ENCODE peak calls at places on chromosomes 2 and 18, in eight cellular contexts. C, Y, W, A, Q, G, K and L are unnamed samples.

GRCh38 chr2:156630579-156631337 is 194.6 kb downstream of the GPD2 start:
- DNase-seq in A (no peak), Q (no peak), G (no peak), Y (no peak), W (no peak), K (no peak), C (no peak), L (no peak)

GRCh38 chr2:129176375-129176774 is 803.1 kb upstream of the RAB6C start:
- DNase-seq in Q (no peak), C (no peak), A (no peak), W (no peak), G (no peak), K (no peak), Y (no peak), L (no peak)

GRCh38 chr18:51510020-51510419 is 312.5 kb upstream of the MEX3C start:
- DNase-seq in C (no peak), G (no peak), K (no peak), Y (no peak), W (no peak), Q (no peak), A (no peak), L (no peak)

GRCh38 chr2:38106420-38107182 is 30.6 kb upstream of the CYP1B1 start:
- DNase-seq in W (no peak), C (peak), G (peak), A (peak), K (no peak), Y (peak), Q (no peak), L (no peak)

GRCh38 chr2:24399434-24400206 is 39.3 kb upstream of the ITSN2 start:
- DNase-seq in Q (no peak), K (no peak), C (no peak), G (peak), Y (no peak), A (no peak), W (no peak), L (no peak)

GRCh38 chr2:182845794-182846417 is 20.5 kb downstream of the FRZB start:
- DNase-seq in G (no peak), A (no peak), C (no peak), W (no peak), K (no peak), Y (no peak), Q (no peak), L (no peak)

GRCh38 chr18:44041553-44042418 is 638.9 kb upstream of the SETBP1 start:
- DNase-seq in Q (no peak), K (no peak), W (no peak), G (no peak), A (no peak), C (no peak), Y (no peak), L (no peak)

GRCh38 chr2:205969584-205969983 is 116.4 kb downstream of the INO80D start:
- DNase-seq in C (no peak), G (no peak), K (no peak), Q (no peak), W (no peak), A (no peak), Y (no peak), L (no peak)

GRCh38 chr2:11742702-11743530 is 3.5 kb upstream of the LPIN1 start:
- DNase-seq in Y (no peak), K (no peak), A (no peak), G (no peak), C (no peak), Q (no peak), W (no peak), L (no peak)

GRCh38 chr2:52934354-52934898 is 833.2 kb upstream of the CHAC2 start:
- DNase-seq in K (no peak), W (no peak), Y (no peak), C (no peak), Q (no peak), A (peak), G (peak), L (no peak)

GRCh38 chr18:24530630-24531111 is 70.2 kb downstream of the HRH4 start:
- DNase-seq in Q (no peak), G (peak), C (peak), K (no peak), W (no peak), A (peak), Y (peak), L (no peak)

GRCh38 chr2:2791031-2791430 is 460.0 kb upstream of the MYT1L start:
- DNase-seq in Q (no peak), C (no peak), K (no peak), Y (no peak), G (no peak), W (no peak), A (no peak), L (no peak)

GRCh38 chr2:217412721-217413120 is 552.9 kb upstream of the TNP1 start:
- DNase-seq in W (no peak), Q (no peak), A (no peak), Y (no peak), C (no peak), G (peak), K (no peak), L (no peak)

GRCh38 chr18:49285627-49286026 is 174.8 kb downstream of the DYM start:
- DNase-seq in K (no peak), C (no peak), Q (no peak), W (no peak), G (no peak), A (no peak), Y (no peak), L (no peak)

GRCh38 chr18:62982600-62983251 is 267.4 kb downstream of the PHLPP1 start:
- DNase-seq in W (peak), K (peak), Y (peak), G (peak), Q (peak), C (peak), A (peak), L (no peak)

GRCh38 chr2:233443511-233444183 is 89.4 kb downstream of the DGKD start:
- DNase-seq in Q (peak), K (peak), W (peak), Y (peak), A (peak), G (peak), C (peak), L (no peak)

GRCh38 chr2:207478572-207478971 is 51.2 kb upstream of the CREB1 start:
- DNase-seq in C (no peak), K (no peak), W (no peak), G (no peak), Y (no peak), Q (no peak), A (no peak), L (no peak)

GRCh38 chr2:197274349-197274748 is 36.2 kb downstream of the ANKRD44 start:
- DNase-seq in Q (no peak), A (no peak), G (no peak), W (no peak), Y (no peak), C (no peak), K (no peak), L (no peak)

GRCh38 chr2:123165616-123166015 is 859.5 kb upstream of the CNTNAP5 start:
- DNase-seq in W (no peak), C (no peak), K (no peak), G (no peak), Y (no peak), Q (no peak), A (no peak), L (no peak)

GRCh38 chr18:52636536-52636935 is 296.5 kb downstream of the DCC start:
- DNase-seq in C (no peak), Q (no peak), G (no peak), W (no peak), A (no peak), Y (no peak), K (no peak), L (no peak)

GRCh38 chr2:239763433-239764097 is 261.6 kb downstream of the NDUFA10 start:
- DNase-seq in A (no peak), K (no peak), C (no peak), Y (no peak), G (no peak), W (no peak), Q (no peak), L (peak)

GRCh38 chr2:104547251-104547650 is 306.7 kb upstream of the POU3F3 start:
- DNase-seq in A (no peak), K (no peak), W (no peak), Y (no peak), Q (no peak), C (no peak), G (no peak), L (no peak)

GRCh38 chr18:39751926-39752325 is 2186.3 kb upstream of the CELF4 start:
- DNase-seq in C (no peak), Q (no peak), G (no peak), W (no peak), A (no peak), Y (no peak), K (no peak), L (no peak)

GRCh38 chr2:144596074-144596871 is 76.4 kb upstream of the ZEB2 start:
- DNase-seq in A (peak), W (no peak), C (no peak), G (peak), Q (no peak), K (no peak), Y (no peak), L (peak)

GRCh38 chr18:78739115-78739514 is 240.5 kb upstream of the SALL3 start:
- DNase-seq in A (no peak), G (no peak), W (no peak), Q (no peak), Y (no peak), K (no peak), C (no peak), L (no peak)

GRCh38 chr2:26018184-26018716 is 15.6 kb upstream of the RAB10 start:
- DNase-seq in Y (peak), W (no peak), A (peak), K (peak), G (peak), Q (no peak), C (no peak), L (peak)

GRCh38 chr2:19574788-19575260 is 216.4 kb upstream of the OSR1 start:
- DNase-seq in W (no peak), C (peak), A (peak), G (peak), K (peak), Q (no peak), Y (peak), L (no peak)

GRCh38 chr2:66840321-66841014 is 405.5 kb downstream of the MEIS1 start:
- DNase-seq in K (no peak), Y (no peak), W (no peak), G (peak), C (no peak), A (peak), Q (no peak), L (no peak)

GRCh38 chr18:69839989-69840388 is 107.7 kb downstream of the CD226 start:
- DNase-seq in G (no peak), Y (no peak), W (no peak), A (no peak), Q (no peak), C (no peak), K (no peak), L (no peak)

GRCh38 chr18:46556590-46557206 is 100.3 kb downstream of the LOXHD1 start:
- DNase-seq in K (no peak), Q (no peak), G (no peak), C (no peak), Y (no peak), W (no peak), A (no peak), L (no peak)

GRCh38 chr2:234661146-234661545 is 164.3 kb upstream of the ARL4C start:
- DNase-seq in K (no peak), C (no peak), Q (no peak), Y (no peak), W (no peak), A (no peak), G (no peak), L (no peak)

GRCh38 chr2:15804691-15805090 is 135.7 kb upstream of the MYCN start:
- DNase-seq in Q (no peak), A (no peak), K (no peak), W (no peak), Y (no peak), C (no peak), G (no peak), L (no peak)

GRCh38 chr2:74164761-74165160 is 13.9 kb downstream of the MOB1A start:
- DNase-seq in G (no peak), Q (no peak), A (no peak), W (no peak), Y (no peak), C (no peak), K (no peak), L (no peak)

GRCh38 chr2:25576596-25576995 is 96.8 kb downstream of the DTNB start:
- DNase-seq in Y (no peak), A (no peak), W (no peak), K (no peak), Q (no peak), C (no peak), G (no peak), L (no peak)

GRCh38 chr2:10795508-10796046 is 17.0 kb downstream of the PDIA6 start:
- DNase-seq in C (no peak), Q (no peak), Y (no peak), K (no peak), W (no peak), G (no peak), A (no peak), L (no peak)

GRCh38 chr2:237422309-237422708 is 8.3 kb upstream of the COL6A3 start:
- DNase-seq in W (no peak), K (no peak), C (no peak), A (peak), Y (no peak), Q (no peak), G (no peak), L (no peak)

GRCh38 chr2:119772128-119772527 is 12.4 kb downstream of the PTPN4 start:
- DNase-seq in C (no peak), Q (no peak), G (peak), A (no peak), Y (no peak), K (no peak), W (no peak), L (no peak)

GRCh38 chr2:26942543-26943295 is 27.7 kb upstream of the MAPRE3 start:
- DNase-seq in W (peak), Q (peak), K (peak), C (peak), G (peak), A (peak), Y (peak), L (peak)

GRCh38 chr2:143514413-143514812 is 385.2 kb downstream of the ARHGAP15 start:
- DNase-seq in K (no peak), Y (no peak), G (no peak), Q (no peak), C (no peak), W (no peak), A (no peak), L (no peak)

GRCh38 chr2:143515318-143515717 is 386.1 kb downstream of the ARHGAP15 start:
- DNase-seq in G (no peak), A (no peak), C (no peak), Q (no peak), Y (no peak), W (no peak), K (no peak), L (no peak)

DNA sequence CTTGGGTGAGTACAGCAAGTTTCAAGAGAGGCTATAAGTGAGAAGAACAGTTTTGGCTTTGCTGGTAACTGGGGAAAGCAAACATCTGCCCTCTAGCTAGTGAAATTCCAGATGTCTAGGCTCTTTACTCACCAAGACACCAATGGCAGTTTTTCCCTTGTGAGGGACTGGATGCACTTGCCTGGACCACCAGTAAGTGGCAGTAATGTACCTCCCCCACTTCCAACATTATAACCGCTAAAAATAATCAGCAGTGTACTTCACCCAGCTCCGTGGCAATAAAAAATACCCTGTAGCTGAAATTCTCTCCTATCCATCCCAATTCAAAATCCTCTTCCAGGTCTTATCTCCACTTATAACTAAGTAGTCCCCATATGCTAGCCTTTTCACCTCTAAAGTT is 383.9 kb downstream of the ARHGAP15 start:
- DNase-seq in W (no peak), Q (no peak), A (peak), K (peak), C (peak), G (peak), Y (peak), L (no peak)
- TF ChIP-seq CTCF in W (no peak), Q (peak), A (peak), K (peak), C (peak), G (peak), Y (peak), L (peak)

GRCh38 chr2:138841459-138841858 is 61.3 kb upstream of the NXPH2 start:
- DNase-seq in C (no peak), A (no peak), Y (no peak), Q (no peak), K (no peak), W (no peak), G (no peak), L (no peak)

GRCh38 chr2:138846216-138846821 is 66.1 kb upstream of the NXPH2 start:
- DNase-seq in W (no peak), Y (no peak), A (peak), C (no peak), Q (no peak), K (no peak), G (peak), L (no peak)

GRCh38 chr2:138842341-138842740 is 62.2 kb upstream of the NXPH2 start:
- DNase-seq in W (no peak), G (no peak), Y (no peak), Q (no peak), C (no peak), A (no peak), K (no peak), L (no peak)
- TF ChIP-seq CTCF in W (no peak), G (no peak), Y (no peak), Q (no peak), C (no peak), A (no peak), K (no peak), L (no peak)

GRCh38 chr18:35658112-35658511 is 76.6 kb downstream of the GALNT1 start:
- DNase-seq in Q (no peak), K (no peak), G (no peak), A (no peak), Y (no peak), W (no peak), C (no peak), L (no peak)

GRCh38 chr18:35662293-35663062 is 80.9 kb downstream of the GALNT1 start:
- DNase-seq in C (no peak), W (no peak), Y (no peak), K (no peak), Q (no peak), A (no peak), G (no peak), L (no peak)

DNA sequence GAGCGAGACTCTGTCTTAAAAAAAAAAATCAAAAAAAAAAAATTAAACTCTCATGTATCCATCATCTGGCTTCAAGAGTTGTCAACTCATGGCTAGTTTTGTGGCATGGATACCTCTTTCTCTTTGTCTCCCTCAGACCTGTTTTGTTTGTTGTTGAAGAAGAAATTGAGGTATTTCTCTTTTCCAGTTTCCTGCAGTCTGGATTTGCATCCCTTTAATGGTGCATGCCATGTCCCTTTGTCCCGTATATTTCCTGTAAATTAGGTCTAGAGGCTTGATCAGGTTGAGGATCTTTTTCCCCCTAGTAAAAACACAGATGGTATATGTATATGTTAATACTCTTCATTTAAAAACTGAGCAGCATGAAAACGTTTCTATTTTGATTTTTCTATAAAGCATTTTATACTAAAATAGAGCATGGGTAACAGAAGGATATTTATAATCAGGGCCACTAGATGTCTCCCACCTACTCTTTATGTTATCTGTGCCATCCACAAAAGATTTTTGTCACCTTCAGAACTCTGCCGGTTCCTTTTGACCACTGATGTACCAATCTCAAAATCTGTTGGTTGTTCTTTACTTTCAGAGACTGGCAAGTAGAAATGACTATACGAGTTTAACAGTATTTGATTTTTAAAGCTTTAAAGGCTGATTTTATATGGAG is 80.1 kb downstream of the GALNT1 start:
- DNase-seq in C (no peak), G (peak), K (no peak), Q (no peak), Y (no peak), A (peak), W (no peak), L (no peak)
- TF ChIP-seq CTCF in C (no peak), G (peak), K (no peak), Q (no peak), Y (peak), A (no peak), W (no peak), L (no peak)

GRCh38 chr2:9335322-9335754 is 88.0 kb downstream of the ITGB1BP1 start:
- DNase-seq in W (no peak), A (no peak), G (no peak), Q (no peak), C (no peak), Y (no peak), K (no peak), L (peak)

GRCh38 chr2:9332136-9332852 is 91.0 kb downstream of the ITGB1BP1 start:
- DNase-seq in Y (no peak), C (no peak), A (no peak), W (no peak), Q (no peak), G (no peak), K (no peak), L (no peak)

GRCh38 chr2:9334722-9335121 is 88.6 kb downstream of the ITGB1BP1 start:
- DNase-seq in Y (no peak), Q (no peak), A (no peak), K (no peak), C (no peak), G (no peak), W (no peak), L (no peak)

GRCh38 chr2:9332853-9333245 is 90.5 kb downstream of the ITGB1BP1 start:
- DNase-seq in A (no peak), Y (no peak), W (no peak), K (no peak), Q (no peak), C (no peak), G (no peak), L (no peak)

GRCh38 chr2:9333591-9334171 is 89.6 kb downstream of the ITGB1BP1 start:
- DNase-seq in Q (no peak), C (peak), W (no peak), A (peak), K (peak), G (peak), Y (peak), L (peak)
- TF ChIP-seq CTCF in Q (no peak), C (peak), W (no peak), A (peak), K (peak), G (peak), Y (peak), L (peak)